ENCODE peak calls at places on chromosomes 5 and 9, in ten cellular contexts. F, Q, X, D, L, V, B, K, C and A are unnamed samples.

GRCh38 chr9:129610473-129611301 is 10.2 kb downstream of the C9orf50 start:
- DNase-seq in Q (peak; percentile 72), L (peak; percentile 71), K (no peak), X (peak; percentile 67), V (peak; percentile 64), F (peak; percentile 91), B (peak; percentile 77), C (peak; percentile 82), D (peak; percentile 48), A (peak; percentile 56)

GRCh38 chr5:120304653-120305052 is 159.4 kb upstream of the PRR16 start:
- DNase-seq in B (no peak), L (no peak), X (peak; percentile 71), V (no peak), F (no peak), C (no peak), D (no peak), Q (no peak), K (no peak), A (no peak)

GRCh38 chr9:74696520-74696919 is 191.2 kb downstream of the TRPM6 start:
- DNase-seq in Q (no peak), V (no peak), L (no peak), F (no peak), B (no peak), X (no peak), C (no peak), D (no peak), K (no peak), A (no peak)

GRCh38 chr9:16871358-16872151 is 1.1 kb upstream of the BNC2 start:
- DNase-seq in L (peak; percentile 45), F (peak; percentile 69), V (no peak), C (peak; percentile 22), D (no peak), B (peak; percentile 46), X (peak; percentile 71), K (no peak), Q (peak; percentile 57), A (peak; percentile 85)

GRCh38 chr9:81529556-81530193 is 159.7 kb downstream of the TLE1 start:
- DNase-seq in L (peak; percentile 25), F (no peak), D (peak; percentile 25), Q (no peak), B (no peak), K (no peak), C (peak; percentile 42), X (peak; percentile 77), V (no peak), A (no peak)

GRCh38 chr9:95516221-95516735 is 493 bp downstream of the PTCH1 start:
- DNase-seq in Q (peak; percentile 20), K (no peak), B (no peak), C (no peak), F (peak; percentile 76), V (no peak), L (no peak), D (no peak), X (no peak), A (no peak)

GRCh38 chr9:90815183-90815943 is 13.7 kb downstream of the SYK start:
- DNase-seq in D (no peak), L (no peak), K (no peak), B (no peak), Q (no peak), X (no peak), F (no peak), C (no peak), V (no peak), A (no peak)

GRCh38 chr5:149915392-149916260 is 29.0 kb downstream of the PDE6A start:
- DNase-seq in B (no peak), F (no peak), K (no peak), C (no peak), D (no peak), L (no peak), V (no peak), X (peak; percentile 56), Q (no peak), A (peak; percentile 69)

GRCh38 chr5:176803027-176803942 is 7.1 kb upstream of the UNC5A start:
- DNase-seq in X (no peak), L (no peak), Q (no peak), C (no peak), B (no peak), V (no peak), D (no peak), F (peak; percentile 92), K (no peak), A (no peak)

GRCh38 chr5:9233712-9234111 is 312.2 kb downstream of the SEMA5A start:
- DNase-seq in L (no peak), B (no peak), K (no peak), C (no peak), V (no peak), D (no peak), F (no peak), X (no peak), Q (no peak), A (peak; percentile 32)

GRCh38 chr9:35518212-35518917 is 28.5 kb downstream of the RUSC2 start:
- DNase-seq in V (no peak), Q (no peak), C (peak; percentile 57), B (peak; percentile 68), X (peak; percentile 95), F (no peak), D (peak; percentile 96), L (peak; percentile 39), K (peak; percentile 88), A (peak; percentile 88)

GRCh38 chr9:18343799-18344198 is 130.2 kb upstream of the ADAMTSL1 start:
- DNase-seq in F (no peak), K (no peak), Q (no peak), C (no peak), X (no peak), B (no peak), L (no peak), D (no peak), V (no peak), A (peak; percentile 40)

GRCh38 chr5:65100846-65101678 is 332.3 kb downstream of the CWC27 start:
- DNase-seq in L (peak; percentile 59), B (peak; percentile 53), C (peak; percentile 67), X (peak; percentile 61), Q (peak; percentile 8), D (peak; percentile 66), F (peak; percentile 72), V (no peak), K (peak; percentile 72), A (peak; percentile 73)

GRCh38 chr9:133738039-133738805 is at the start of gene SARDH:
- DNase-seq in Q (no peak), C (peak; percentile 71), K (no peak), D (peak; percentile 77), L (peak; percentile 55), B (peak; percentile 63), V (no peak), X (peak; percentile 25), F (peak; percentile 98), A (peak; percentile 31)

GRCh38 chr9:4111233-4112000 is 188.5 kb downstream of the GLIS3 start:
- DNase-seq in D (no peak), X (no peak), Q (no peak), V (no peak), F (no peak), B (no peak), L (no peak), C (no peak), K (no peak), A (no peak)

DNA sequence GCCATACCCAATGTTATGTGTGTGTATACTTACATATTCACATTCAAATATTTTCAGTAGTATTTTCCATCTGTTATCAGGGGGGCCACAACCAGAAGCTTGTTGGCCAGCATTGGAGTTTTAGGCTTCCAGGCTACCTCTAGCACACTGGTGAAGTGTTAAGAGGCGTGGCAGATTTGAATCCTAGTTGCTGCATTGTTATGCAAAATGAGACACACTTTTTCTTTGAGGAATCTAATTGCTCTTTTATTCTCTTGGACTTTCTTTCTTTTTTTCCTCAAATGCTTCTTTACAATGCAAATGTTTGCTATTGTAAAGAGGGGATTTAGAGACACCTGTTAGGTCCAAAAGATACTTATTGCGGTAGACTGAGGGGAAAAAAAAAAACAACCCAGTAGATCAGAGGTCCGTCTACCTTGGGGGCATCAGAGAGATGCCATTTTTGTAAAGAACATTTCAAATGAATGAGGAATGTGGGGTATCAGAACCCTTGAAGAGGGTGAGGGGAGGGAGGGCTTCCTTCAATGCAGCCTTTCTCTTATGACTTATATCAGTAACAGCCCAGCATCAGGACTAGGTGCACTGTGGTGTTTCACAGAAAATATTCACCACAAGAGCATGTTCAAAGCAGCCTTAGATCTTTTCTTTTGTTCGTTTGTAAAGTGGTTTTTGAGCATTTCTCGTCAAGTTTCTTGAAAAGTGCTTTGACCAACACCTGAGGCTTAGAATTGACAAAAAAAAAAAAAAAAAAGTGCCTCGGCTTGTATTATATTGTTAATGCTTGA is 3.8 kb downstream of the SMARCA2 start:
- DNase-seq in Q (no peak), L (no peak), C (no peak), K (no peak), D (no peak), F (no peak), X (no peak), V (no peak), B (no peak), A (no peak)
- H3K27ac ChIP-seq in Q (no peak overlapping the region), L (peak overlapping the region; percentile 98), C (peak overlapping the region; percentile 97), K (no peak overlapping the region), D (no peak overlapping the region), F (no peak overlapping the region), X (no peak overlapping the region), V (peak overlapping the region; percentile 90), B (no peak overlapping the region), A (no peak overlapping the region)

DNA sequence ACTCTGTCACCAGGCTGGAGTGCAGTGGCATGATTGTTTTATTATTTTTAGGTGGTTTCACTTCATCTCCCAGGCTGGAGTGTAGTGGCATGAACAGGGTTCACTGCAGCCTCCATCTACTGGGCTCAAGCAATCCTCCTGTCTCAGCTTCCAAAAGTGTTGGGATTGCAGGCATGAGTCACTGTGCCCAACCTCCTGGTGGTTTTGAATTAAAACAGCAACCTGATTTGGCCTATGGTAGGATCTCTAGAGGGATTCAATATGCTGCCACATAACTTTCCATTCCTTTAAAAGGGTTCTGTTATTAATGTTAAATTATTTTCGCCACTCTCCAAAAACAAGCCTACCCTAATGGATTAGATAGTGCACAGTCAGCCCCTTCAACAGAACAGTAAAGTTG is 9.9 kb upstream of the HSPA4 start:
- DNase-seq in Q (no peak), D (no peak), K (no peak), B (no peak), F (no peak), V (no peak), L (no peak), C (no peak), X (peak; percentile 38), A (peak; percentile 36)
- TF ChIP-seq CTCF in Q (no peak), D (no peak), K (peak; percentile 4), B (no peak), F (peak; percentile 25), V (no peak), L (no peak), C (no peak), X (no peak), A (peak; percentile 29)

GRCh38 chr9:135903358-135903656 is 4.0 kb downstream of the CAMSAP1 start:
- DNase-seq in L (no peak), Q (no peak), C (no peak), X (no peak), B (no peak), D (no peak), F (no peak), V (no peak), K (no peak), A (no peak)
- H3K4me3 ChIP-seq in L (no peak overlapping the region), Q (no peak overlapping the region), C (no peak overlapping the region), X (no peak overlapping the region), B (no peak overlapping the region), D (no peak overlapping the region), F (no peak overlapping the region), V (no peak overlapping the region), K (no peak overlapping the region), A (no peak overlapping the region)

DNA sequence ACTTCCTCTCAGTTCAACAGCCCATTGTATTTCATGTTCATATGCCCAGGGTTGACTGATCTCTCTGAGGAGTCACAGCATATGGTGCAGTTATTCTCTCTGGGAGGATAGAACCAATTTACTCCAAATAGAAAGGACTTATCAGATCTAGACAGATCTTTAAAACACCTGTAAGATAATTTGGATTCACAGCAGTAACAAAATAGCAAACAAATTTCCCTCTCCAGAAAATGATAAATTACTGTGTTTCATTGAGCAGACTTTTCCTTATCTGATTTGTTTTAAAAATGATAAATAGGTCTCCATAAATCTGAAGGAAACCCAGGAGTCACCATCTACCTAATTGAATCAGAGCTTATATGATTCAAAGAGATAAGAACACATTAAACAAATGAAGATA is 180.3 kb upstream of the ITGA1 start:
- DNase-seq in B (no peak), V (no peak), F (no peak), Q (no peak), L (no peak), K (no peak), D (no peak), C (no peak), X (no peak), A (no peak)
- H3K27ac ChIP-seq in B (no peak overlapping the region), V (no peak overlapping the region), F (no peak overlapping the region), Q (no peak overlapping the region), L (no peak overlapping the region), K (no peak overlapping the region), D (no peak overlapping the region), C (no peak overlapping the region), X (no peak overlapping the region), A (no peak overlapping the region)